ENCODE peak calls at places on chromosomes 3 and 15, in eight cellular contexts. Q is activated CD8-positive, alpha-beta memory T cell treated with anti-CD3 and anti-CD28 coated beads, Interleukin-2, amount 50 U/mL, for 48 hours; A is endodermal cell; U is NCI-H510A; E is GM10248; J is NCI-H460; C is AG08396; H is nucleus accumbens. P is an unnamed sample.

GRCh38 chr15:58585668-58586461 is 154.1 kb downstream of the LIPC start:
- DNase-seq in C (no peak), H (no peak), Q (no peak), A (no peak), E (peak; percentile 22), U (no peak), J (no peak), P (no peak)

GRCh38 chr3:103968751-103969150 is 1398.0 kb upstream of the ALCAM start:
- DNase-seq in Q (no peak), H (no peak), A (no peak), E (no peak), J (no peak), C (no peak), U (no peak), P (no peak)

GRCh38 chr15:88267720-88268119 is 11.2 kb upstream of the NTRK3 start:
- DNase-seq in J (no peak), U (no peak), C (no peak), A (no peak), H (no peak), E (no peak), Q (no peak), P (no peak)

GRCh38 chr15:43799209-43799944 is 643 bp downstream of the SERINC4 start:
- DNase-seq in A (peak; percentile 61), J (no peak), U (peak; percentile 65), C (no peak), H (no peak), Q (no peak), E (no peak), P (no peak)

GRCh38 chr3:48477959-48478480 is 26.0 kb downstream of the SHISA5 start:
- DNase-seq in A (peak; percentile 44), Q (no peak), J (no peak), H (no peak), E (peak; percentile 9), U (no peak), C (no peak), P (no peak)

GRCh38 chr3:151256761-151257160 is 21.6 kb downstream of the P2RY14 start:
- DNase-seq in J (no peak), E (no peak), H (no peak), U (no peak), A (no peak), C (no peak), Q (no peak), P (no peak)

GRCh38 chr15:63638828-63639227 is 41.6 kb downstream of the FBXL22 start:
- DNase-seq in H (no peak), E (no peak), A (no peak), U (no peak), J (no peak), C (no peak), Q (no peak), P (no peak)

GRCh38 chr3:28476194-28476593 is 127.6 kb upstream of the AZI2 start:
- DNase-seq in C (peak; percentile 22), H (no peak), E (peak; percentile 32), U (no peak), J (peak; percentile 37), A (no peak), Q (no peak), P (no peak)

GRCh38 chr3:69425249-69425648 is 39.4 kb upstream of the FRMD4B start:
- DNase-seq in H (no peak), Q (no peak), J (no peak), C (peak; percentile 18), E (peak; percentile 37), A (peak; percentile 71), U (no peak), P (no peak)

GRCh38 chr3:65878831-65879230 is 159.9 kb downstream of the MAGI1 start:
- DNase-seq in Q (no peak), A (peak; percentile 82), J (no peak), U (peak; percentile 33), H (no peak), C (no peak), E (no peak), P (no peak)

GRCh38 chr3:171996178-171996817 is 43.1 kb upstream of the FNDC3B start:
- DNase-seq in J (no peak), C (no peak), E (no peak), H (no peak), A (no peak), Q (no peak), U (no peak), P (no peak)

GRCh38 chr15:85494035-85494793 is 113.8 kb downstream of the AKAP13 start:
- DNase-seq in C (peak; percentile 62), E (no peak), H (no peak), J (peak; percentile 81), U (no peak), Q (no peak), A (no peak), P (no peak)

P was measured in caudate nucleus.